ENCODE peak calls at places on chromosomes 2 and 18, in eight cellular contexts. One of them, this sample, is unnamed.

GRCh38 chr2:101251844-101252407 is 760 bp upstream of the CNOT11 start:
- DNase-seq in colonic mucosa: peak
- DNase-seq in astrocyte of the hippocampus: no peak
- DNase-seq in naive thymus-derived CD8-positive, alpha-beta T cell: peak
- DNase-seq in dorsolateral prefrontal cortex: no peak
- DNase-seq in Daoy: no peak
- DNase-seq in activated CD8-positive, alpha-beta memory T cell treated with anti-CD3 and anti-CD28 coated beads, Interleukin-2, amount 50 U/mL, for 48 hours: no peak
- DNase-seq in hypothalamus: no peak
- DNase-seq in this sample: peak

GRCh38 chr18:58639751-58640427 is 11.0 kb upstream of the ALPK2 start:
- DNase-seq in colonic mucosa: no peak
- DNase-seq in astrocyte of the hippocampus: peak
- DNase-seq in naive thymus-derived CD8-positive, alpha-beta T cell: no peak
- DNase-seq in dorsolateral prefrontal cortex: no peak
- DNase-seq in Daoy: peak
- DNase-seq in activated CD8-positive, alpha-beta memory T cell treated with anti-CD3 and anti-CD28 coated beads, Interleukin-2, amount 50 U/mL, for 48 hours: no peak
- DNase-seq in hypothalamus: no peak
- DNase-seq in this sample: no peak

GRCh38 chr18:28163201-28163778 is 13.6 kb downstream of the CDH2 start:
- DNase-seq in colonic mucosa: no peak
- DNase-seq in astrocyte of the hippocampus: peak
- DNase-seq in naive thymus-derived CD8-positive, alpha-beta T cell: no peak
- DNase-seq in dorsolateral prefrontal cortex: no peak
- DNase-seq in Daoy: no peak
- DNase-seq in activated CD8-positive, alpha-beta memory T cell treated with anti-CD3 and anti-CD28 coated beads, Interleukin-2, amount 50 U/mL, for 48 hours: no peak
- DNase-seq in hypothalamus: no peak
- DNase-seq in this sample: no peak

GRCh38 chr2:55604027-55604565 is 13.3 kb downstream of the PPP4R3B start:
- DNase-seq in colonic mucosa: no peak
- DNase-seq in astrocyte of the hippocampus: peak
- DNase-seq in naive thymus-derived CD8-positive, alpha-beta T cell: no peak
- DNase-seq in dorsolateral prefrontal cortex: no peak
- DNase-seq in Daoy: no peak
- DNase-seq in activated CD8-positive, alpha-beta memory T cell treated with anti-CD3 and anti-CD28 coated beads, Interleukin-2, amount 50 U/mL, for 48 hours: no peak
- DNase-seq in hypothalamus: no peak
- DNase-seq in this sample: no peak

GRCh38 chr2:101012706-101013181 is 10.7 kb downstream of the RPL31 start:
- DNase-seq in colonic mucosa: peak
- DNase-seq in astrocyte of the hippocampus: peak
- DNase-seq in naive thymus-derived CD8-positive, alpha-beta T cell: no peak
- DNase-seq in dorsolateral prefrontal cortex: no peak
- DNase-seq in Daoy: no peak
- DNase-seq in activated CD8-positive, alpha-beta memory T cell treated with anti-CD3 and anti-CD28 coated beads, Interleukin-2, amount 50 U/mL, for 48 hours: peak
- DNase-seq in hypothalamus: no peak
- DNase-seq in this sample: peak

GRCh38 chr2:239691720-239692119 is 290.9 kb upstream of the HDAC4 start:
- DNase-seq in colonic mucosa: peak
- DNase-seq in astrocyte of the hippocampus: no peak
- DNase-seq in naive thymus-derived CD8-positive, alpha-beta T cell: no peak
- DNase-seq in dorsolateral prefrontal cortex: no peak
- DNase-seq in Daoy: no peak
- DNase-seq in activated CD8-positive, alpha-beta memory T cell treated with anti-CD3 and anti-CD28 coated beads, Interleukin-2, amount 50 U/mL, for 48 hours: no peak
- DNase-seq in hypothalamus: no peak
- DNase-seq in this sample: no peak

GRCh38 chr2:201276511-201276910 is 16.2 kb downstream of the CASP8 start:
- DNase-seq in colonic mucosa: no peak
- DNase-seq in astrocyte of the hippocampus: no peak
- DNase-seq in naive thymus-derived CD8-positive, alpha-beta T cell: no peak
- DNase-seq in dorsolateral prefrontal cortex: no peak
- DNase-seq in Daoy: no peak
- DNase-seq in activated CD8-positive, alpha-beta memory T cell treated with anti-CD3 and anti-CD28 coated beads, Interleukin-2, amount 50 U/mL, for 48 hours: no peak
- DNase-seq in hypothalamus: no peak
- DNase-seq in this sample: no peak

GRCh38 chr2:121291251-121291580 is 6.2 kb upstream of the TFCP2L1 start:
- DNase-seq in colonic mucosa: no peak
- DNase-seq in astrocyte of the hippocampus: no peak
- DNase-seq in naive thymus-derived CD8-positive, alpha-beta T cell: no peak
- DNase-seq in dorsolateral prefrontal cortex: no peak
- DNase-seq in Daoy: no peak
- DNase-seq in activated CD8-positive, alpha-beta memory T cell treated with anti-CD3 and anti-CD28 coated beads, Interleukin-2, amount 50 U/mL, for 48 hours: no peak
- DNase-seq in hypothalamus: no peak
- DNase-seq in this sample: no peak

GRCh38 chr2:212135739-212136138 is 402.9 kb downstream of the ERBB4 start:
- DNase-seq in colonic mucosa: no peak
- DNase-seq in astrocyte of the hippocampus: no peak
- DNase-seq in naive thymus-derived CD8-positive, alpha-beta T cell: no peak
- DNase-seq in dorsolateral prefrontal cortex: no peak
- DNase-seq in Daoy: peak
- DNase-seq in activated CD8-positive, alpha-beta memory T cell treated with anti-CD3 and anti-CD28 coated beads, Interleukin-2, amount 50 U/mL, for 48 hours: no peak
- DNase-seq in hypothalamus: no peak
- DNase-seq in this sample: no peak

GRCh38 chr2:157898591-157898996 is 22.5 kb upstream of the ACVR1 start:
- DNase-seq in colonic mucosa: no peak
- DNase-seq in astrocyte of the hippocampus: peak
- DNase-seq in naive thymus-derived CD8-positive, alpha-beta T cell: no peak
- DNase-seq in dorsolateral prefrontal cortex: no peak
- DNase-seq in Daoy: peak
- DNase-seq in activated CD8-positive, alpha-beta memory T cell treated with anti-CD3 and anti-CD28 coated beads, Interleukin-2, amount 50 U/mL, for 48 hours: peak
- DNase-seq in hypothalamus: no peak
- DNase-seq in this sample: peak

GRCh38 chr2:210225461-210225798 is 183 bp upstream of the ACADL start:
- DNase-seq in colonic mucosa: peak
- DNase-seq in astrocyte of the hippocampus: no peak
- DNase-seq in naive thymus-derived CD8-positive, alpha-beta T cell: no peak
- DNase-seq in dorsolateral prefrontal cortex: no peak
- DNase-seq in Daoy: no peak
- DNase-seq in activated CD8-positive, alpha-beta memory T cell treated with anti-CD3 and anti-CD28 coated beads, Interleukin-2, amount 50 U/mL, for 48 hours: no peak
- DNase-seq in hypothalamus: no peak
- DNase-seq in this sample: no peak

GRCh38 chr2:68431316-68431972 is 35.6 kb downstream of the FBXO48 start:
- DNase-seq in colonic mucosa: no peak
- DNase-seq in astrocyte of the hippocampus: no peak
- DNase-seq in naive thymus-derived CD8-positive, alpha-beta T cell: no peak
- DNase-seq in dorsolateral prefrontal cortex: no peak
- DNase-seq in Daoy: no peak
- DNase-seq in activated CD8-positive, alpha-beta memory T cell treated with anti-CD3 and anti-CD28 coated beads, Interleukin-2, amount 50 U/mL, for 48 hours: no peak
- DNase-seq in hypothalamus: no peak
- DNase-seq in this sample: no peak

GRCh38 chr2:176138526-176139169 is 9.1 kb downstream of the HOXD8 start:
- DNase-seq in colonic mucosa: no peak
- DNase-seq in astrocyte of the hippocampus: no peak
- DNase-seq in naive thymus-derived CD8-positive, alpha-beta T cell: no peak
- DNase-seq in dorsolateral prefrontal cortex: no peak
- DNase-seq in Daoy: no peak
- DNase-seq in activated CD8-positive, alpha-beta memory T cell treated with anti-CD3 and anti-CD28 coated beads, Interleukin-2, amount 50 U/mL, for 48 hours: peak
- DNase-seq in hypothalamus: no peak
- DNase-seq in this sample: no peak

GRCh38 chr2:45162711-45163110 is 153.5 kb upstream of the SIX2 start:
- DNase-seq in colonic mucosa: no peak
- DNase-seq in astrocyte of the hippocampus: no peak
- DNase-seq in naive thymus-derived CD8-positive, alpha-beta T cell: no peak
- DNase-seq in dorsolateral prefrontal cortex: no peak
- DNase-seq in Daoy: no peak
- DNase-seq in activated CD8-positive, alpha-beta memory T cell treated with anti-CD3 and anti-CD28 coated beads, Interleukin-2, amount 50 U/mL, for 48 hours: no peak
- DNase-seq in hypothalamus: no peak
- DNase-seq in this sample: no peak

GRCh38 chr2:38315707-38316333 is 61.3 kb downstream of the ATL2 start:
- DNase-seq in colonic mucosa: no peak
- DNase-seq in astrocyte of the hippocampus: peak
- DNase-seq in naive thymus-derived CD8-positive, alpha-beta T cell: peak
- DNase-seq in dorsolateral prefrontal cortex: no peak
- DNase-seq in Daoy: peak
- DNase-seq in activated CD8-positive, alpha-beta memory T cell treated with anti-CD3 and anti-CD28 coated beads, Interleukin-2, amount 50 U/mL, for 48 hours: no peak
- DNase-seq in hypothalamus: no peak
- DNase-seq in this sample: peak

GRCh38 chr2:17646096-17646554 is 105.6 kb downstream of the VSNL1 start:
- DNase-seq in colonic mucosa: peak
- DNase-seq in astrocyte of the hippocampus: peak
- DNase-seq in naive thymus-derived CD8-positive, alpha-beta T cell: no peak
- DNase-seq in dorsolateral prefrontal cortex: no peak
- DNase-seq in Daoy: peak
- DNase-seq in activated CD8-positive, alpha-beta memory T cell treated with anti-CD3 and anti-CD28 coated beads, Interleukin-2, amount 50 U/mL, for 48 hours: no peak
- DNase-seq in hypothalamus: no peak
- DNase-seq in this sample: peak

GRCh38 chr2:111219734-111220505 is 99.2 kb downstream of the BCL2L11 start:
- DNase-seq in colonic mucosa: no peak
- DNase-seq in astrocyte of the hippocampus: peak
- DNase-seq in naive thymus-derived CD8-positive, alpha-beta T cell: no peak
- DNase-seq in dorsolateral prefrontal cortex: no peak
- DNase-seq in Daoy: no peak
- DNase-seq in activated CD8-positive, alpha-beta memory T cell treated with anti-CD3 and anti-CD28 coated beads, Interleukin-2, amount 50 U/mL, for 48 hours: no peak
- DNase-seq in hypothalamus: no peak
- DNase-seq in this sample: no peak

This sample was measured in SW480.